ENCODE peak calls at places on chromosomes 3 and 15, in nine cellular contexts. E is epithelial cell of esophagus; A is GM12865; G is uterus; U is PC-9; H is GM23338; X is WTC11; N is PC-3; R is CD4-positive, alpha-beta T cell. M is an unnamed sample.

GRCh38 chr3:165751654-165752053 is 85.6 kb downstream of the BCHE start:
- DNase-seq in E (no peak), A (no peak), G (no peak), U (no peak), H (peak; percentile 8), X (no peak), N (no peak), R (no peak), M (no peak)

GRCh38 chr15:38412466-38412865 is 41.5 kb upstream of the FAM98B start:
- DNase-seq in E (no peak), A (no peak), G (no peak), U (no peak), H (no peak), X (no peak), N (no peak), R (no peak), M (no peak)

GRCh38 chr15:76386178-76386577 is 49.6 kb downstream of the ISL2 start:
- DNase-seq in E (peak; percentile 9), A (no peak), G (no peak), U (no peak), H (no peak), X (no peak), N (peak; percentile 94), R (no peak), M (no peak)

GRCh38 chr15:98800437-98801233 is 152.3 kb downstream of the IGF1R start:
- DNase-seq in E (peak; percentile 72), A (no peak), G (peak; percentile 58), U (peak; percentile 50), H (peak; percentile 90), X (peak; percentile 55), N (peak; percentile 37), R (no peak), M (no peak)

GRCh38 chr3:51860703-51861665 is at the start of gene IQCF2:
- DNase-seq in E (no peak), A (peak; percentile 74), G (no peak), U (no peak), H (no peak), X (no peak), N (no peak), R (no peak), M (no peak)

GRCh38 chr3:148950806-148951205 is 40.5 kb upstream of the GYG1 start:
- DNase-seq in E (no peak), A (peak; percentile 24), G (no peak), U (no peak), H (peak; percentile 67), X (no peak), N (peak; percentile 33), R (no peak), M (no peak)

GRCh38 chr3:115788921-115789470 is 165.7 kb downstream of the GAP43 start:
- DNase-seq in E (peak; percentile 93), A (no peak), G (no peak), U (peak; percentile 70), H (no peak), X (no peak), N (peak; percentile 97), R (no peak), M (no peak)

GRCh38 chr3:20669184-20669583 is 483.2 kb upstream of the SGO1 start:
- DNase-seq in E (no peak), A (no peak), G (no peak), U (no peak), H (no peak), X (no peak), N (no peak), R (no peak), M (no peak)

DNA sequence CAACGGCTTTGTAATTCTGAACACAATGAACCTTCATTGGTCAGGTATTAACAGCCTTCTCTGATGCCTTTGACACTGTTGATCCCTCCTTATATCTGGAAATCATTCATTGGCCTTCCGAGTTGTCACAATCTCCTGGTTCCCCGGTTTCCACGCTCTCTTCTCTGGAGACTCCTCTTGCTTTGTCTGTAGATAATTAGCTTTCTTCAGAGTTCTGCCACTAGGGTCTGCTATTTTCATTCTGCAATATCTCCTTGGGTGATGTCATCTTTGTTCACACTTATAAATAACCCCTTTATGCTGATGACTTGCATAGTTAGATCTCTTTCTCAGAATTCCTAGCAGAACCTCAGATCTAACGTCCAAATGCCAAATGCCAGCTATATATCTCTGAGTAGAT is 583.8 kb upstream of the ZNF717 start:
- DNase-seq in E (peak; percentile 16), A (peak; percentile 28), G (no peak), U (no peak), H (peak; percentile 57), X (no peak), N (peak; percentile 46), R (no peak), M (no peak)
- TF ChIP-seq CTCF in E (peak; percentile 32), A (peak; percentile 32), G (no peak), U (peak; percentile 26), H (peak; percentile 56), X (no peak), N (peak; percentile 55), R (no peak), M (no peak)

GRCh38 chr3:129023909-129024308 is 22.8 kb downstream of the EFCC1 start:
- DNase-seq in E (peak; percentile 51), A (peak; percentile 12), G (no peak), U (peak; percentile 32), H (no peak), X (no peak), N (peak; percentile 53), R (no peak), M (no peak)
- TF ChIP-seq CTCF in E (peak; percentile 57), A (peak; percentile 2), G (no peak), U (peak; percentile 57), H (peak; percentile 15), X (no peak), N (peak; percentile 52), R (no peak), M (no peak)

GRCh38 chr3:145780301-145780700 is 380.7 kb downstream of the PLOD2 start:
- DNase-seq in E (no peak), A (no peak), G (no peak), U (no peak), H (no peak), X (no peak), N (no peak), R (no peak), M (no peak)

GRCh38 chr3:145776782-145777408 is 384.1 kb downstream of the PLOD2 start:
- DNase-seq in E (peak; percentile 72), A (peak; percentile 77), G (no peak), U (peak; percentile 25), H (peak; percentile 77), X (peak; percentile 42), N (peak; percentile 67), R (no peak), M (no peak)
- TF ChIP-seq CTCF in E (peak; percentile 70), A (peak; percentile 63), G (no peak), U (peak; percentile 71), H (peak; percentile 85), X (peak; percentile 72), N (peak; percentile 72), R (no peak), M (no peak)

GRCh38 chr3:70620367-70620766 is 307.9 kb upstream of the MDFIC2 start:
- DNase-seq in E (no peak), A (no peak), G (no peak), U (no peak), H (peak; percentile 17), X (no peak), N (no peak), R (no peak), M (no peak)
- TF ChIP-seq CTCF in E (no peak), A (no peak), G (no peak), U (no peak), H (no peak), X (no peak), N (no peak), R (no peak), M (no peak)

DNA sequence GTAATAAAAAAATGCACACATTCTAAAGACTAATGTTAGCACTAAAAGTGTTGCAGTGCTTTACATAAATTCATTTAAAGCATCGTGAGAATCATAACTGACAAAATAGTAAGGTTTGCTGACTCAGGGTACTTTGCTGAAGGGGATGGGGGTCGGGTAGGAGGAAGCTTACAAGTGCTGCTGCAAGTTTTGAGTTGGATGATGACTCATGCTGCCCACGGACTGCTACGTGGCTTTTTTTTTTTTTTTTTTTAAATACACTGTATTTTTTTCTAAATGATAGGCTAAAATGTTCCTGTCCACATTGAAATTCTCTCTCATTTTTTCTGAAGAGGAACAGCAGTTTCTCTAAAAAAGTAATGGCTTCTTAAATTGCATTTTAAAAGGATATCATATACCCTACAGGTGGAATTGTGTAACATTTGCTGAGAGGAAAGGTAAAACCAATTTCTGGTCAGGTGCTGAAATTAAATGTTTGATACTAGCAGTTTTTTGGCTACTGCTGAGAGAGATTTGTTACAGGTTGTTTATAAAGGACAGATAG is 2.2 kb downstream of the MAPK6 start:
- DNase-seq in E (peak; percentile 96), A (peak; percentile 93), G (no peak), U (peak; percentile 42), H (peak; percentile 50), X (no peak), N (peak; percentile 71), R (peak; percentile 33), M (no peak)
- TF ChIP-seq CTCF in E (no peak), A (no peak), G (no peak), U (no peak), H (peak; percentile 28), X (no peak), N (no peak), R (no peak), M (no peak)

DNA sequence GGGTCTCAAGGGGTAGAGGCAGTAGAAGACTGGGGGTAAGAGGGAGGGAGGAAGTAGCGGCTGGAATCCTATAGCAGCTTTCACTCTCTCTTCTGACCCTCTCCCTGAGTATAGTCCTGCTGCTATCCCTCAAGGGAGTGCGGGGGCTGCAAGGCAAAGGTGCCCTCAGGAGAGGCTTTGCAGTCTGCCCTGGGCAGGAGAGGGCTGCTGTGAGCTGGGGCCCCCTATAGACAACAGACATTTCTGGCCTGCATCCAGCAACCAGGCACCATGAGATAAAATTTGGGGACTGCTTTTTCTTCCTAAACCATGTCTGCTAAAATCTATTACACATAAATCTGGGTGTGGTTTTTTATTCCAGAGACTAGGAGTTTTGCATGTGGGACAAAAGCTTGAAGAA is 48.0 kb downstream of the SACM1L start:
- DNase-seq in E (no peak), A (no peak), G (no peak), U (no peak), H (no peak), X (no peak), N (no peak), R (no peak), M (no peak)
- TF ChIP-seq CTCF in E (no peak), A (no peak), G (no peak), U (no peak), H (no peak), X (no peak), N (no peak), R (no peak), M (no peak)

M was measured in natural killer cell.